ENCODE peak calls at places on chromosomes 6 and 20, in ten cellular contexts. D, J, B, H, K, N, R, G, V and T are unnamed samples.

GRCh38 chr20:49570161-49570827 is 2.4 kb upstream of the PTGIS start:
- DNase-seq in D (no peak), J (no peak), B (no peak), H (no peak), K (no peak), N (no peak), R (no peak), G (no peak), V (no peak), T (no peak)

GRCh38 chr6:3443221-3443515 is 13.7 kb downstream of the SLC22A23 start:
- DNase-seq in D (no peak), J (no peak), B (no peak), H (no peak), K (no peak), N (no peak), R (no peak), G (no peak), V (no peak), T (no peak)

GRCh38 chr20:10511166-10511506 is 76.0 kb downstream of the SLX4IP start:
- DNase-seq in D (no peak), J (no peak), B (no peak), H (no peak), K (no peak), N (no peak), R (no peak), G (no peak), V (no peak), T (no peak)

GRCh38 chr6:90650041-90650948 is 63.4 kb upstream of the MAP3K7 start:
- DNase-seq in D (no peak), J (no peak), B (no peak), H (no peak), K (no peak), N (no peak), R (no peak), G (no peak), V (no peak), T (no peak)

GRCh38 chr6:111845441-111845871 is 27.8 kb downstream of the FYN start:
- DNase-seq in D (no peak), J (no peak), B (no peak), H (no peak), K (no peak), N (no peak), R (no peak), G (no peak), V (peak), T (no peak)

GRCh38 chr20:45061244-45061643 is 39.7 kb downstream of the KCNS1 start:
- DNase-seq in D (no peak), J (no peak), B (no peak), H (no peak), K (no peak), N (no peak), R (peak), G (no peak), V (peak), T (no peak)

GRCh38 chr20:47809561-47809960 is 24.3 kb upstream of the SULF2 start:
- DNase-seq in D (no peak), J (no peak), B (peak), H (no peak), K (no peak), N (peak), R (no peak), G (no peak), V (no peak), T (no peak)

GRCh38 chr6:85679445-85680123 is 36.9 kb upstream of the SYNCRIP start:
- DNase-seq in D (no peak), J (no peak), B (no peak), H (no peak), K (no peak), N (no peak), R (no peak), G (no peak), V (peak), T (no peak)

GRCh38 chr20:12947691-12948090 is 61.1 kb upstream of the SPTLC3 start:
- DNase-seq in D (no peak), J (no peak), B (no peak), H (no peak), K (no peak), N (no peak), R (no peak), G (no peak), V (no peak), T (no peak)

GRCh38 chr20:35702824-35703695 is 3.9 kb downstream of the ROMO1 start:
- DNase-seq in D (no peak), J (no peak), B (peak), H (no peak), K (no peak), N (no peak), R (no peak), G (no peak), V (no peak), T (no peak)

GRCh38 chr6:85483041-85483700 is 33.3 kb downstream of the NT5E start:
- DNase-seq in D (peak), J (peak), B (peak), H (peak), K (no peak), N (peak), R (no peak), G (peak), V (peak), T (peak)

GRCh38 chr6:81075974-81076373 is 676.5 kb downstream of the TENT5A start:
- DNase-seq in D (no peak), J (no peak), B (no peak), H (no peak), K (no peak), N (no peak), R (no peak), G (no peak), V (peak), T (no peak)

GRCh38 chr20:22586645-22587310 is 2.4 kb upstream of the FOXA2 start:
- DNase-seq in D (peak), J (no peak), B (no peak), H (no peak), K (no peak), N (peak), R (no peak), G (peak), V (no peak), T (no peak)

GRCh38 chr6:147058786-147059434 is 145.3 kb upstream of the STXBP5 start:
- DNase-seq in D (no peak), J (no peak), B (no peak), H (no peak), K (no peak), N (no peak), R (no peak), G (no peak), V (peak), T (no peak)

GRCh38 chr6:96939019-96939805 is 14.7 kb downstream of the KLHL32 start:
- DNase-seq in D (no peak), J (no peak), B (no peak), H (no peak), K (no peak), N (no peak), R (peak), G (no peak), V (peak), T (no peak)

GRCh38 chr20:15627501-15627903 is 945.7 kb downstream of the KIF16B start:
- DNase-seq in D (no peak), J (no peak), B (no peak), H (no peak), K (no peak), N (no peak), R (no peak), G (no peak), V (no peak), T (no peak)

GRCh38 chr20:10713161-10713560 is 39.4 kb upstream of the JAG1 start:
- DNase-seq in D (no peak), J (no peak), B (peak), H (no peak), K (no peak), N (no peak), R (no peak), G (no peak), V (no peak), T (no peak)

GRCh38 chr20:48789185-48789668 is 38.6 kb downstream of the PREX1 start:
- DNase-seq in D (no peak), J (no peak), B (no peak), H (no peak), K (no peak), N (peak), R (no peak), G (no peak), V (no peak), T (no peak)

GRCh38 chr20:34095825-34096224 is 16.2 kb downstream of the EIF2S2 start:
- DNase-seq in D (no peak), J (no peak), B (no peak), H (no peak), K (no peak), N (no peak), R (no peak), G (no peak), V (no peak), T (no peak)

GRCh38 chr6:40626886-40627285 is 39.7 kb upstream of the LRFN2 start:
- DNase-seq in D (no peak), J (no peak), B (no peak), H (no peak), K (no peak), N (no peak), R (no peak), G (no peak), V (no peak), T (no peak)

GRCh38 chr6:109478222-109478805 is 4.7 kb downstream of the ZBTB24 start:
- DNase-seq in D (no peak), J (no peak), B (no peak), H (no peak), K (no peak), N (no peak), R (no peak), G (no peak), V (peak), T (no peak)
- TF ChIP-seq CTCF in D (no peak), J (no peak), B (no peak), H (no peak), K (no peak), N (no peak), R (no peak), G (no peak), V (no peak), T (no peak)

DNA sequence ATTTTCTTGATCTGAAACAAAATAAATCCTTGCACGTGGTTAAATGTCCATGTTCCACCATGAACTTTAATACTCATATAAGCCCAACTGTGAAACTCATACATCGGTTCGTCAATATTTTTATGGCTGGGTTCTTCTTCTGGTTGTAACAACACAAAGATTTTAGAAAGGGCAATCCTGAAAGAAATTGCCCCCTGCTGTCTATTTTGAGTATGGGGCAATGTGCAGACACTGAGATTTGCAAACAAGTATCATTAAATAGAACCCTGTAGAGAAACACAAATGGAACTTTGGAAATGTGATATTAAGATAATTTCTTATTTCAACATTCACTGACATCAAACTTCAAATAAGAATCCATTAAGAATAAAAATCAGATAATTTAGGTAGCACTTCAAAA is 80.2 kb upstream of the PHACTR1 start:
- DNase-seq in D (no peak), J (no peak), B (no peak), H (no peak), K (no peak), N (no peak), R (no peak), G (no peak), V (no peak), T (no peak)
- TF ChIP-seq CTCF in D (no peak), J (no peak), B (no peak), H (no peak), K (no peak), N (no peak), R (peak), G (no peak), V (no peak), T (peak)

DNA sequence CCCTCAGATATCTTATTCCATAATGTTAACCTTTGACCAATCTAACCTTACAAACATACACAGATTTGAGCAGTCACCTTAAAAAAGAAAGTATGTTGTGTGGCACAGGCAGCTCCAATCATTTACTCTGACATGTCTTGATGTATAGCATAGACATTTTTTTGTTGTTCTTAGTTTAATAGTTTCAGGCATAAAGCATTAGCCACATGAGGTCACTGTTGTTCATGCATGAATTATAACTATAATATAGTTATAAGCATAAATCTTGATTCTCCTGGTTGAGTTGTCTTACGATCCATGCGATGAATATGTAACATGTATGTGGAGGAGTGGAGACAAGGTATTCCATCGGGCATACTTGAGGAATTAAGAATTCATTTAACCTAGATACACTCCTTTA is 26.1 kb upstream of the NKAIN2 start:
- DNase-seq in D (no peak), J (no peak), B (no peak), H (no peak), K (no peak), N (no peak), R (no peak), G (no peak), V (peak), T (no peak)
- TF ChIP-seq CTCF in D (no peak), J (no peak), B (no peak), H (no peak), K (no peak), N (no peak), R (no peak), G (no peak), V (no peak), T (peak)

GRCh38 chr6:4790158-4790899 is 14.1 kb downstream of the CDYL start:
- DNase-seq in D (no peak), J (no peak), B (no peak), H (no peak), K (no peak), N (no peak), R (no peak), G (no peak), V (no peak), T (no peak)
- TF ChIP-seq CTCF in D (peak), J (no peak), B (no peak), H (no peak), K (peak), N (no peak), R (no peak), G (no peak), V (no peak), T (peak)